ENCODE peak calls at places on chromosomes 11 and 22, in eight cellular contexts. T is lower lobe of right lung, V is left ventricle myocardium inferior, S is heart right ventricle, M is prostate gland, E is HFFc6, A is ovary, D is upper lobe of right lung. X is an unnamed sample.

GRCh38 chr22:41565403-41566054 is 4.7 kb downstream of the CSDC2 start:
- DNase-seq in T (no peak), V (no peak), S (no peak), M (no peak), E (peak; percentile 84), A (peak; percentile 72), D (no peak), X (no peak)

GRCh38 chr11:62599909-62600308 is 1.8 kb downstream of the MTA2 start:
- DNase-seq in T (no peak), V (no peak), S (no peak), M (peak; percentile 61), E (no peak), A (no peak), D (no peak), X (no peak)

GRCh38 chr22:18998998-18999397 is 62.9 kb upstream of the PRODH start:
- DNase-seq in T (no peak), V (no peak), S (no peak), M (no peak), E (no peak), A (no peak), D (no peak), X (no peak)

GRCh38 chr11:86247608-86248007 is 3.1 kb downstream of the EED start:
- DNase-seq in T (no peak), V (no peak), S (no peak), M (no peak), E (no peak), A (no peak), D (no peak), X (no peak)

GRCh38 chr11:76234704-76235232 is 28.5 kb upstream of the WNT11 start:
- DNase-seq in T (peak; percentile 62), V (peak; percentile 47), S (no peak), M (no peak), E (no peak), A (peak; percentile 76), D (peak; percentile 77), X (no peak)

GRCh38 chr11:10096987-10097386 is 197.0 kb downstream of the SBF2 start:
- DNase-seq in T (no peak), V (no peak), S (no peak), M (no peak), E (no peak), A (no peak), D (no peak), X (no peak)

GRCh38 chr11:30344085-30344484 is 21.2 kb downstream of the ARL14EP start:
- DNase-seq in T (no peak), V (no peak), S (no peak), M (no peak), E (no peak), A (no peak), D (no peak), X (no peak)

GRCh38 chr22:45298934-45299505 is 10.7 kb upstream of the FAM118A start:
- DNase-seq in T (no peak), V (no peak), S (no peak), M (no peak), E (no peak), A (no peak), D (no peak), X (no peak)

GRCh38 chr11:128595221-128595620 is 7.9 kb upstream of the ETS1 start:
- DNase-seq in T (no peak), V (no peak), S (no peak), M (no peak), E (peak; percentile 26), A (no peak), D (no peak), X (no peak)

GRCh38 chr22:20761536-20761935 is 12.4 kb upstream of the SERPIND1 start:
- DNase-seq in T (no peak), V (no peak), S (no peak), M (no peak), E (peak; percentile 57), A (no peak), D (no peak), X (no peak)

GRCh38 chr11:128690746-128691091 is 3.2 kb upstream of the FLI1 start:
- DNase-seq in T (peak; percentile 51), V (no peak), S (no peak), M (no peak), E (no peak), A (no peak), D (no peak), X (no peak)

GRCh38 chr11:94809251-94809650 is 41.1 kb downstream of the AMOTL1 start:
- DNase-seq in T (no peak), V (no peak), S (no peak), M (no peak), E (peak; percentile 43), A (no peak), D (no peak), X (no peak)
- TF ChIP-seq CTCF in T (no peak), V (no peak), S (no peak), M (no peak), E (no peak), A (no peak), D (no peak), X (no peak)

GRCh38 chr11:65569973-65570918 is at the start of gene ZNRD2:
- DNase-seq in T (peak; percentile 99), V (peak; percentile 98), S (peak; percentile 98), M (peak; percentile 97), E (peak; percentile 99), A (peak; percentile 96), D (peak; percentile 100), X (peak; percentile 94)
- TF ChIP-seq CTCF in T (peak; percentile 49), V (peak; percentile 60), S (peak; percentile 62), M (peak; percentile 75), E (peak; percentile 84), A (peak; percentile 16), D (peak; percentile 49), X (peak; percentile 61)

DNA sequence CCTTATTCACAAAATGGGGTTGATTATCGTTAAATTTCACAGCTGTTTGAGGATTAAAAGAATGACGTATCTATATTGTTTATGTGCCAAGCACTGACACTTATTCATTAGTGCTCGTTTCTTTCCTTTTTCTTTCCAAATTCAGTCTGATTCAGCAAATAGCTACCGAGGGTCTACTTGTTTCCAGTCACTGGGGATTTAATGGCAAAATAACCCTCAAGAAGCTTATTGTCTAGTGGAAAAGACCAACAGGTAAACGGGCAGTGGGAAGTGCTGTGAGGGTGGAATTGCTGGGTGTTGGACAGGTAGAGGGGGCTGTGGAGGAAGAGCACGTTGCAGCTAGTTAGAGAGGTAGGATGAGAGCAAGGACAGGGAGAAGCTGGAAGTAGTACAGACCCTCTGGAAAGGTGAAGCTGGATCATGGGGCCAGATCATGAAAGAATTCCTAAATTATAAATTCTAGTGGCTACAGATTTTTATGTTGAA is 48.3 kb upstream of the BIRC3 start:
- DNase-seq in T (no peak), V (no peak), S (no peak), M (no peak), E (no peak), A (no peak), D (no peak), X (no peak)
- TF ChIP-seq CTCF in T (no peak), V (no peak), S (no peak), M (no peak), E (peak; percentile 10), A (no peak), D (no peak), X (no peak)

DNA sequence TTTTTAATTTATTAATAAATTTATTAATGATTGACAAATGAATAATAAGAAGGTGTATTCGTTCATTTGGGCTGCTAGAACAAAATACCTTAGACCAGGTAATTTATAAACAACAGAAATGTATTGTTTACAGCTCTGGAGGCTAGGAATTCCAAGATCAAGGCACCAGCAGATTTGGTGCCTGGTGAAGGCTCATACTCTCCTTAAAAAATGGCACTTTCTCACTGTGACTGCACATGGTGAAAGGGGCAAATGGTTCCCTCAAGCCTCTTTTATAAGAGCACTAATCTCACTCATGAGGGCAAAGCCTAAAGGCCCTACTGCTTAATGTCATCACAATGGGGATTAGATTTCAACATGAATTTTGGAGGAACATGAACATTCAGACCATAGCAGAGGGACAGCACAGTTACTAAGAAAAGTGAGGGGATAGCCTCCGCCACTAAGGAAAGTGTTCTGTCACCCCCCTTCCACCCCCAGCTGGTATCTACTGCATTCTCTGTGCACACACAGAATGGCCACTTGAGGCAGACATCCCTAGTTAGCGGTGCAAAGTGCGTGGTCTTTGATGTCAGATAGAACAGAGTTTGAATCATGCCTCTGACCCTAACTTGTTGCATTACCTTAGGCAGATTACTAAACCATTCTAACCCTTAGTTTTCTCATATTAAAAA is 47.2 kb upstream of the CEP295 start:
- DNase-seq in T (no peak), V (no peak), S (no peak), M (no peak), E (no peak), A (no peak), D (no peak), X (no peak)
- TF ChIP-seq CTCF in T (no peak), V (no peak), S (no peak), M (no peak), E (peak; percentile 34), A (no peak), D (no peak), X (peak; percentile 35)

GRCh38 chr11:67700141-67700540 is 25.7 kb upstream of the ALDH3B2 start:
- DNase-seq in T (no peak), V (no peak), S (no peak), M (no peak), E (no peak), A (no peak), D (no peak), X (no peak)

GRCh38 chr11:67699521-67699920 is 25.1 kb upstream of the ALDH3B2 start:
- DNase-seq in T (no peak), V (no peak), S (no peak), M (no peak), E (peak; percentile 1), A (no peak), D (no peak), X (no peak)

GRCh38 chr11:67697846-67698245 is 23.4 kb upstream of the ALDH3B2 start:
- DNase-seq in T (no peak), V (no peak), S (no peak), M (no peak), E (no peak), A (no peak), D (no peak), X (no peak)

GRCh38 chr11:67696998-67697397 is 22.6 kb upstream of the ALDH3B2 start:
- DNase-seq in T (no peak), V (no peak), S (no peak), M (no peak), E (no peak), A (no peak), D (no peak), X (no peak)

DNA sequence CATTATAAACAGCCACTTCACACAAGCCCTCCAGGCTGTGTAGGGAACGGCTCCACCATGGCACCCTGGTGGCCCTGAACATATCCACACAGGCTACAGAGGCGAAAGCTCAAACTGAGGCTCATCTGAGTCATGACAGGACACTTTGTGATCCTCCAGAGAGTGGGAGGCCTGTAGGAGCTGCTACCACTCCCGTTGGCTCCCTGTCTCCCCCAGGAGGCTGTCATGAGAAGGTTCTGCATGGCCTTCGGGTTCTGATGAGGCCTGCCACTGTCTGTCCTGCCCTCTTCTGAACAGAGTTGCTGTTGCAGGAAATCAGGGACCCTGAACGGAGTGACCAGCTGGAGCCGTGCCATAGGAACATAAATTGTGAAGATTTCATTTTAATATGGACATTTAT is 23.8 kb upstream of the ALDH3B2 start:
- DNase-seq in T (no peak), V (no peak), S (no peak), M (no peak), E (peak; percentile 25), A (no peak), D (no peak), X (no peak)
- TF ChIP-seq CTCF in T (no peak), V (no peak), S (no peak), M (no peak), E (peak; percentile 36), A (no peak), D (no peak), X (no peak)

X was measured in kidney epithelial cell.